ENCODE peak calls at places on chromosomes 2 and 18, in eight cellular contexts. P is T-helper 9 cell, W is sciatic nerve, D is GM19239, G is fibroblast of mammary gland, I is HTR-8/SVneo, F is A673, X is Caco-2. A is an unnamed sample.

GRCh38 chr2:174888136-174888535 is 117.0 kb downstream of the CHN1 start:
- DNase-seq in G (peak), P (no peak), D (no peak), I (no peak), F (no peak), X (no peak), W (no peak), A (no peak)

GRCh38 chr2:58107803-58108710 is 61.5 kb downstream of the VRK2 start:
- DNase-seq in X (no peak), D (no peak), P (no peak), I (peak), F (no peak), W (no peak), G (peak), A (no peak)

GRCh38 chr2:180416553-180417113 is 409.5 kb upstream of the CWC22 start:
- DNase-seq in P (no peak), X (no peak), F (no peak), G (no peak), D (no peak), W (no peak), I (no peak), A (no peak)

GRCh38 chr2:27701676-27702075 is 38.0 kb downstream of the SLC4A1AP start:
- DNase-seq in W (no peak), D (no peak), F (peak), X (no peak), G (no peak), P (no peak), I (no peak), A (no peak)

GRCh38 chr2:167144179-167144898 is 256.1 kb downstream of the XIRP2 start:
- DNase-seq in G (peak), W (no peak), P (no peak), I (peak), X (no peak), D (no peak), F (no peak), A (no peak)

GRCh38 chr2:105768961-105769452 is 24.3 kb downstream of the NCK2 start:
- DNase-seq in G (no peak), W (no peak), X (no peak), I (no peak), D (no peak), F (no peak), P (no peak), A (no peak)

GRCh38 chr2:60311524-60311923 is 241.9 kb downstream of the BCL11A start:
- DNase-seq in I (no peak), F (no peak), G (no peak), X (no peak), D (no peak), P (no peak), W (no peak), A (no peak)

GRCh38 chr18:56999823-57000222 is 147.1 kb upstream of the BOD1L2 start:
- DNase-seq in D (no peak), P (no peak), X (no peak), W (no peak), G (no peak), F (no peak), I (no peak), A (no peak)

GRCh38 chr2:166539340-166540162 is 45.5 kb upstream of the SCN7A start:
- DNase-seq in F (peak), D (peak), W (no peak), X (peak), P (no peak), G (peak), I (peak), A (no peak)

GRCh38 chr18:12334280-12335262 is 26.5 kb downstream of the TUBB6 start:
- DNase-seq in X (no peak), G (no peak), P (no peak), F (peak), D (no peak), I (no peak), W (no peak), A (no peak)

GRCh38 chr2:3362686-3363085 is 14.9 kb downstream of the EIPR1 start:
- DNase-seq in X (no peak), W (no peak), D (no peak), G (no peak), P (no peak), I (no peak), F (no peak), A (no peak)

A was measured in stimulated activated CD8-positive, alpha-beta memory T cell treated with anti-CD3 and anti-CD28 coated beads, Interleukin-15, amount 100 ng/mL, for 1 hour.